ENCODE peak calls at places on chromosomes 16 and 17, in seven cellular contexts. One of them, this sample, is unnamed.

GRCh38 chr16:14409563-14409962 is 220.5 kb downstream of the PARN start:
- DNase-seq in GM12878: no peak
- DNase-seq in CD8-positive, alpha-beta T cell: no peak
- DNase-seq in bronchial epithelial cell: peak
- DNase-seq in fibroblast of mammary gland: peak
- DNase-seq in colonic mucosa: peak
- DNase-seq in A673: no peak
- DNase-seq in this sample: peak

GRCh38 chr17:7932949-7933348 is 943 bp downstream of the CNTROB start:
- DNase-seq in fibroblast of mammary gland: peak
- DNase-seq in colonic mucosa: peak
- DNase-seq in A673: peak
- DNase-seq in GM12878: no peak
- DNase-seq in bronchial epithelial cell: peak
- DNase-seq in CD8-positive, alpha-beta T cell: peak
- DNase-seq in this sample: peak

GRCh38 chr17:40901981-40902862 is 17.2 kb upstream of the KRT20 start:
- DNase-seq in CD8-positive, alpha-beta T cell: no peak
- DNase-seq in fibroblast of mammary gland: peak
- DNase-seq in colonic mucosa: peak
- DNase-seq in bronchial epithelial cell: peak
- DNase-seq in A673: no peak
- DNase-seq in GM12878: no peak
- DNase-seq in this sample: no peak

GRCh38 chr16:77723108-77723514 is 797 bp downstream of the NUDT7 start:
- DNase-seq in A673: no peak
- DNase-seq in CD8-positive, alpha-beta T cell: no peak
- DNase-seq in colonic mucosa: peak
- DNase-seq in fibroblast of mammary gland: peak
- DNase-seq in bronchial epithelial cell: no peak
- DNase-seq in GM12878: no peak
- DNase-seq in this sample: no peak

GRCh38 chr17:50183439-50184001 is 17.7 kb downstream of the SGCA start:
- DNase-seq in colonic mucosa: no peak
- DNase-seq in GM12878: no peak
- DNase-seq in A673: no peak
- DNase-seq in bronchial epithelial cell: no peak
- DNase-seq in CD8-positive, alpha-beta T cell: no peak
- DNase-seq in fibroblast of mammary gland: peak
- DNase-seq in this sample: no peak

GRCh38 chr16:50204426-50205108 is 51.5 kb downstream of the TENT4B start:
- DNase-seq in bronchial epithelial cell: peak
- DNase-seq in colonic mucosa: no peak
- DNase-seq in CD8-positive, alpha-beta T cell: no peak
- DNase-seq in GM12878: no peak
- DNase-seq in fibroblast of mammary gland: peak
- DNase-seq in A673: no peak
- DNase-seq in this sample: peak

GRCh38 chr16:68062910-68063393 is 22.2 kb upstream of the NFATC3 start:
- DNase-seq in bronchial epithelial cell: no peak
- DNase-seq in GM12878: no peak
- DNase-seq in fibroblast of mammary gland: no peak
- DNase-seq in A673: no peak
- DNase-seq in CD8-positive, alpha-beta T cell: peak
- DNase-seq in colonic mucosa: no peak
- DNase-seq in this sample: no peak

GRCh38 chr16:49344401-49344800 is 29.2 kb upstream of the C16orf78 start:
- DNase-seq in bronchial epithelial cell: no peak
- DNase-seq in fibroblast of mammary gland: no peak
- DNase-seq in A673: no peak
- DNase-seq in colonic mucosa: no peak
- DNase-seq in CD8-positive, alpha-beta T cell: no peak
- DNase-seq in GM12878: no peak
- DNase-seq in this sample: no peak

GRCh38 chr17:35612924-35613521 is 25.9 kb downstream of the AP2B1 start:
- DNase-seq in A673: peak
- DNase-seq in bronchial epithelial cell: peak
- DNase-seq in GM12878: no peak
- DNase-seq in colonic mucosa: peak
- DNase-seq in fibroblast of mammary gland: peak
- DNase-seq in CD8-positive, alpha-beta T cell: peak
- DNase-seq in this sample: peak

GRCh38 chr16:8730335-8730915 is 56.0 kb downstream of the ABAT start:
- DNase-seq in GM12878: no peak
- DNase-seq in fibroblast of mammary gland: no peak
- DNase-seq in CD8-positive, alpha-beta T cell: no peak
- DNase-seq in A673: no peak
- DNase-seq in bronchial epithelial cell: peak
- DNase-seq in colonic mucosa: no peak
- DNase-seq in this sample: no peak

GRCh38 chr17:39122982-39123381 is 28.5 kb downstream of the PLXDC1 start:
- DNase-seq in colonic mucosa: no peak
- DNase-seq in A673: no peak
- DNase-seq in GM12878: no peak
- DNase-seq in bronchial epithelial cell: no peak
- DNase-seq in fibroblast of mammary gland: no peak
- DNase-seq in CD8-positive, alpha-beta T cell: no peak
- DNase-seq in this sample: no peak

GRCh38 chr16:10988164-10988803 is 43.9 kb downstream of the CLEC16A start:
- DNase-seq in fibroblast of mammary gland: no peak
- DNase-seq in colonic mucosa: no peak
- DNase-seq in bronchial epithelial cell: no peak
- DNase-seq in A673: no peak
- DNase-seq in GM12878: no peak
- DNase-seq in CD8-positive, alpha-beta T cell: peak
- DNase-seq in this sample: peak

GRCh38 chr16:19672378-19672777 is 45.6 kb downstream of the KNOP1 start:
- DNase-seq in A673: no peak
- DNase-seq in colonic mucosa: no peak
- DNase-seq in fibroblast of mammary gland: peak
- DNase-seq in GM12878: no peak
- DNase-seq in CD8-positive, alpha-beta T cell: no peak
- DNase-seq in bronchial epithelial cell: peak
- DNase-seq in this sample: no peak

GRCh38 chr16:78458588-78458987 is 359.1 kb downstream of the WWOX start:
- DNase-seq in CD8-positive, alpha-beta T cell: no peak
- DNase-seq in colonic mucosa: no peak
- DNase-seq in A673: peak
- DNase-seq in bronchial epithelial cell: no peak
- DNase-seq in GM12878: no peak
- DNase-seq in fibroblast of mammary gland: no peak
- DNase-seq in this sample: no peak

DNA sequence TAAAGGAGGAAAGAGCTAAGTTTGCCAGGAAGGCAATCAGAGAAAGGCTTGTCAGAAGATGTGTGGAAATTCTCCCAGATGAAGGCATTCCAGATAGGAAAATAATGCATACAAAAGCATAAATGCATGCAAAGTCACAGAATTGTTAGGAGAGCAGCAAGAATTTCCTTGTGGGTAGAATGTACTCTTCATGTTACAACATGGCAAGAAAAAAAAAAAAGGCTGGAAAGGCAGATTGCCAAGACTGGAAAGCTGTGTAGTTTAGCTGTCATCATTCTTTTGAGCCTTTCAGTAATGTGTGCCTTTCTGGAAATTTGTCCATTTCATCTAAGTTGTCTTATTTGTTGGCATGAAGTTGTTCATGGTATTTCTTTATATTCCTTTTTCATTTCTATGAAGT is 71.0 kb upstream of the EFCAB3 start:
- DNase-seq in GM12878: no peak
- DNase-seq in A673: no peak
- DNase-seq in colonic mucosa: no peak
- DNase-seq in bronchial epithelial cell: peak
- DNase-seq in CD8-positive, alpha-beta T cell: no peak
- DNase-seq in fibroblast of mammary gland: no peak
- DNase-seq in this sample: no peak
- H3K4me3 ChIP-seq in GM12878: no peak
- H3K4me3 ChIP-seq in A673: no peak
- H3K4me3 ChIP-seq in colonic mucosa: no peak
- H3K4me3 ChIP-seq in bronchial epithelial cell: no peak
- H3K4me3 ChIP-seq in CD8-positive, alpha-beta T cell: no peak
- H3K4me3 ChIP-seq in fibroblast of mammary gland: no peak
- H3K4me3 ChIP-seq in this sample: no peak

GRCh38 chr17:29568331-29569244 is at the start of gene TP53I13:
- DNase-seq in CD8-positive, alpha-beta T cell: peak
- DNase-seq in GM12878: no peak
- DNase-seq in colonic mucosa: peak
- DNase-seq in A673: peak
- DNase-seq in fibroblast of mammary gland: peak
- DNase-seq in bronchial epithelial cell: peak
- DNase-seq in this sample: peak
- TF ChIP-seq CTCF in CD8-positive, alpha-beta T cell: no peak
- TF ChIP-seq CTCF in GM12878: no peak
- TF ChIP-seq CTCF in colonic mucosa: no peak
- TF ChIP-seq CTCF in A673: no peak
- TF ChIP-seq CTCF in fibroblast of mammary gland: no peak
- TF ChIP-seq CTCF in bronchial epithelial cell: no peak
- TF ChIP-seq CTCF in this sample: no peak

DNA sequence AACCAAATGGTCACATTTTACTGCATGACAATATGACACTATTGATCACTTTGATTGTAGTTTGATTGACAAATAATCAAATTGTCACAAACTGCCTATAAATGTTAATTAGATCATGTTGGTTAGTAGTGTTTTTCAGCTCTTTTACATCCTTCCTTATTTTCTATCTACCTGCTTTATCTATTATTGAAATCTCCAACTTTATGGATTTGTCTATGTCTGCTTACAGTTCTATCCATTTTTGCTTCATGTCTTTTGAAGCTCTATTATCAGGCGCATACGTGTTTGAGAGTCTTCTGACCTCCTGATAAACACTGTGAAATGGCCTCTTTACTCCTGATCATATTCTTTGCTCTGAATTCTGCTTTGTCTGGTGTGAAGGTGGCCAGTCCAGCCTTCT is 83.2 kb upstream of the GNG13 start:
- DNase-seq in bronchial epithelial cell: no peak
- DNase-seq in A673: no peak
- DNase-seq in CD8-positive, alpha-beta T cell: no peak
- DNase-seq in fibroblast of mammary gland: no peak
- DNase-seq in GM12878: no peak
- DNase-seq in colonic mucosa: no peak
- DNase-seq in this sample: no peak
- H3K4me3 ChIP-seq in bronchial epithelial cell: no peak
- H3K4me3 ChIP-seq in A673: no peak
- H3K4me3 ChIP-seq in CD8-positive, alpha-beta T cell: no peak
- H3K4me3 ChIP-seq in fibroblast of mammary gland: no peak
- H3K4me3 ChIP-seq in GM12878: no peak
- H3K4me3 ChIP-seq in colonic mucosa: no peak
- H3K4me3 ChIP-seq in this sample: no peak

DNA sequence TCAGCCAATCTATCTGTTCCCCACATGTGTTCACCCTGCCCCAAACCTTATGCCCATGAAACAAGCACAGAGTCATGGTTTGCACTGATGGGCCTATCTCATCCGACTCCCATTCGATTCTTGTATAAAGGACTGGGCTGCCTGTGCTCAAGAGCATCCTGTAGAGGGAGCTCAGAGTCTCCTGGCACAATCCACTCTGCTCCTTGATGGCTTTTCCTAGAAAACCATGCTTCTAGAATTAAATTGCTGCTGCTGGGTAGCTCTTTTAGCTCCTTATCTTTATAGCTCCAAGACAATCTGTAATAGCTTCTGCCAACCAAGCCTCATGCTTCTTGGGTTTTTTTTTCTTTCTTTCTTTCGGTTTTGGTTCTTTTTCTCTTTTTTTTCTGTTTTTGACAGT is 9.7 kb downstream of the ZNF19 start:
- DNase-seq in GM12878: no peak
- DNase-seq in bronchial epithelial cell: peak
- DNase-seq in colonic mucosa: no peak
- DNase-seq in A673: peak
- DNase-seq in fibroblast of mammary gland: peak
- DNase-seq in CD8-positive, alpha-beta T cell: no peak
- DNase-seq in this sample: peak
- TF ChIP-seq CTCF in GM12878: peak
- TF ChIP-seq CTCF in bronchial epithelial cell: peak
- TF ChIP-seq CTCF in colonic mucosa: peak
- TF ChIP-seq CTCF in A673: peak
- TF ChIP-seq CTCF in fibroblast of mammary gland: peak
- TF ChIP-seq CTCF in CD8-positive, alpha-beta T cell: no peak
- TF ChIP-seq CTCF in this sample: peak

DNA sequence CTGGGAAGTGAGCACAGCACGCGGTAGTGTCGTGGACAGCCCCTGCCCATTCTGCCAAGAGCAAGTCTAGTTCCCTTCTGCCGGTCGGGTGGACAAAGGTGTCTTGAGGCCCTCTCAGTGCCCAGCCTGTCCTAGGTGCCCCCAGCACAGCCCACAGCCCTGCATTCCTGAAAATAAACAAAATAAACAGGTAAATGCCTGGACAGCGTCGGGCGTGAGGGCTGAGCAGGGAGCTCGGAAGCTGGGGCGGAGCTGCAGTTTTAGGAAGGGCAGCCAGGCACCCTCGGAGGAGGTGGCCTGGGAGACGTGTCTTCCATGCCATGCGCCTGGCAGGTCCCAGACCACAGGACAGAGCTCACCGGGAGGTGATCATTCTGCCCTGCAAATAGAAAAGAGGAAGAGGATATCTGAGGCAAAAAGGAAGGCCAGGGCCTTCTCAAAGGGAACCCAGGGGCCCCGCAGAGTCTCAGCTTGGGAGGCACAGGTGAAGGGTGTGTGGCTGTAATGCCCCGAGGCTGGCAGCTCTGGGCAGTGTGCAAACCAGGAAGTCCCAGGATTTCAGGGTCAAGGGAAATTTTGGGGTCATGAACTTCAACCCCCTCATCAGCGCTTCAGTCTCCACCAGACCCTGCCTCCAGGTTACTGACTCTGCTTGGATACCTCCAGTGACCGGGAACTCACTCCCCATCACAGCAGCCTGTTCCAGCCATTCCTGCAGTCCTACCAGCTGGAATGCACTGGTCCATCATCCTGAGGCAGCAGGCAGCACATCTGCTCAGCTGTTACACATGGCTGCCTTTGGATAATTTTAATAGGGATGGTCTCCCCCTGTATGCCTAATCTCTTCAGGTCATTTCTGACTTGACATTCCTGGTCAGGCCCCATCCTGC is 1.7 kb downstream of the ZNF469 start:
- DNase-seq in fibroblast of mammary gland: no peak
- DNase-seq in CD8-positive, alpha-beta T cell: no peak
- DNase-seq in colonic mucosa: no peak
- DNase-seq in GM12878: no peak
- DNase-seq in A673: no peak
- DNase-seq in bronchial epithelial cell: no peak
- DNase-seq in this sample: no peak
- H3K4me3 ChIP-seq in fibroblast of mammary gland: peak
- H3K4me3 ChIP-seq in CD8-positive, alpha-beta T cell: no peak
- H3K4me3 ChIP-seq in colonic mucosa: no peak
- H3K4me3 ChIP-seq in GM12878: no peak
- H3K4me3 ChIP-seq in A673: no peak
- H3K4me3 ChIP-seq in bronchial epithelial cell: no peak
- H3K4me3 ChIP-seq in this sample: no peak